ENCODE peak calls at places on chromosomes 12 and 14, in four cellular contexts. F, G, J and Z are unnamed samples.

GRCh38 chr12:25364529-25365339 is 114.0 kb upstream of the KRAS start:
- DNase-seq in J (no peak), G (no peak), F (no peak), Z (no peak)

GRCh38 chr12:98253207-98253606 is 262.2 kb upstream of the TMPO start:
- DNase-seq in G (no peak), J (no peak), F (no peak), Z (no peak)

GRCh38 chr12:87827638-87828264 is 201.4 kb downstream of the C12orf50 start:
- DNase-seq in G (no peak), J (peak; percentile 39), F (no peak), Z (no peak)

GRCh38 chr14:104517867-104518266 is 61.7 kb upstream of the C14orf180 start:
- DNase-seq in J (no peak), G (no peak), F (no peak), Z (no peak)

GRCh38 chr14:92932448-92933395 is 9.8 kb downstream of the CHGA start:
- DNase-seq in J (no peak), G (no peak), F (no peak), Z (no peak)

GRCh38 chr12:113298861-113299545 is 35.9 kb downstream of the SLC8B1 start:
- DNase-seq in J (no peak), G (peak; percentile 60), F (no peak), Z (no peak)

GRCh38 chr12:128820723-128821432 is 2.9 kb downstream of the SLC15A4 start:
- DNase-seq in G (peak; percentile 57), F (peak; percentile 89), J (no peak), Z (peak; percentile 73)

GRCh38 chr12:106673151-106673550 is 90.3 kb downstream of the RFX4 start:
- DNase-seq in G (no peak), J (no peak), F (no peak), Z (no peak)

GRCh38 chr12:98490491-98491453 is 24.6 kb upstream of the TMPO start:
- DNase-seq in J (peak; percentile 88), G (peak; percentile 87), F (peak; percentile 89), Z (peak; percentile 86)

GRCh38 chr12:108525681-108526080 is 10.6 kb downstream of the FICD start:
- DNase-seq in G (no peak), J (no peak), F (no peak), Z (no peak)

GRCh38 chr12:114685320-114685781 is 1.4 kb upstream of the TBX3 start:
- DNase-seq in F (no peak), G (no peak), J (no peak), Z (no peak)
- H3K27ac ChIP-seq in F (no peak overlapping the region), G (peak overlapping the region; percentile 92), J (peak overlapping the region; percentile 97), Z (peak overlapping the region; percentile 90)

GRCh38 chr12:52122904-52123303 is 43.4 kb downstream of the SMIM41 start:
- DNase-seq in F (no peak), G (peak; percentile 83), J (no peak), Z (no peak)

GRCh38 chr12:52119398-52120254 is 40.1 kb downstream of the SMIM41 start:
- DNase-seq in F (peak; percentile 91), J (peak; percentile 83), G (peak; percentile 91), Z (no peak)

GRCh38 chr12:52125499-52125900 is 46.0 kb downstream of the SMIM41 start:
- DNase-seq in G (peak; percentile 46), F (no peak), J (no peak), Z (no peak)

GRCh38 chr12:52121848-52122838 is 42.6 kb downstream of the SMIM41 start:
- DNase-seq in G (peak; percentile 75), F (peak; percentile 86), J (peak; percentile 85), Z (peak; percentile 79)

DNA sequence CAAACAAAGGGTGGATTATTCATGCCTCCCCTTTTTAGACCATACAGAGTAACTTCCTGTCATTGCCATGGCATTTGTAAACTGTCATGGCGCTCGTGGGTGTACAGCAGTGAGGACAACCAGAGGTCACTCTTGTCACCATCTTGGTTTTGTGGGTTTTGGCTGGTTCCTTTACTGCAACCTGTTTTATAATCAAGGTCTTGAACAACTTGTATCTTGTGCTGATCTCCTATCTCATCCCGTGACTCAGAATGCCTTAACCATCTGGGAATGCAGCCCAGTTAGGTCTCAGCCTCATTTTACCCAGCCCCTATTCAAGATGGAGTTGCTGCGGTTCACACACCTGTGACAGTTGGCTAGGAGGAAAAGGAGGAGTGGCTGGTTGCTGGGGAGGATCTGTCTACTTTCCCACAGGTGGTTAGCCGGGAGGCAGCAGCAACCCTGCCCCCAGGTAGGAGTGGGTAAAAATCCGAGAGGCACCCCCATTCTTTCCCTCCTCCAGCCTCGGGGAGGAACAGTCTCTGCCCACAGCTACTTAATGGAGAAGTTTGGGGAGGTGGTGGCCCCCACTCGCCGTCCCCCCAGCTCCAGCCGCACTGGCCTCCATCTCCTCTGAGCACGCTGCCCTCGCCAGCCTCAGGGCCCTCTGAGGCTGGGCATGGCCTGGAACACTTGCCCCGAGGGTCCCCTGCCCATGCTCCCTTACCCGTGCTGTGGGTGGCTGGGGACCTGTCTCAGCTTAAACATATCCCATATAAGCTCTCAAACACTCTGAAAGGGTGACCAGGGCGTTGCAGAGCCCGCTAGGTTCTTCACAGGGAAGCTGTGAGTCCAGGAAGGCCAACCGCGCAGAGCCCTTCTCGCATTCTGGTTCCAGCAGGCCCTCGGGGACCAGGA is 41.7 kb downstream of the SMIM41 start:
- DNase-seq in F (no peak), J (no peak), G (no peak), Z (no peak)
- H3K27ac ChIP-seq in F (peak overlapping the region; percentile 41), J (no peak overlapping the region), G (no peak overlapping the region), Z (no peak overlapping the region)

DNA sequence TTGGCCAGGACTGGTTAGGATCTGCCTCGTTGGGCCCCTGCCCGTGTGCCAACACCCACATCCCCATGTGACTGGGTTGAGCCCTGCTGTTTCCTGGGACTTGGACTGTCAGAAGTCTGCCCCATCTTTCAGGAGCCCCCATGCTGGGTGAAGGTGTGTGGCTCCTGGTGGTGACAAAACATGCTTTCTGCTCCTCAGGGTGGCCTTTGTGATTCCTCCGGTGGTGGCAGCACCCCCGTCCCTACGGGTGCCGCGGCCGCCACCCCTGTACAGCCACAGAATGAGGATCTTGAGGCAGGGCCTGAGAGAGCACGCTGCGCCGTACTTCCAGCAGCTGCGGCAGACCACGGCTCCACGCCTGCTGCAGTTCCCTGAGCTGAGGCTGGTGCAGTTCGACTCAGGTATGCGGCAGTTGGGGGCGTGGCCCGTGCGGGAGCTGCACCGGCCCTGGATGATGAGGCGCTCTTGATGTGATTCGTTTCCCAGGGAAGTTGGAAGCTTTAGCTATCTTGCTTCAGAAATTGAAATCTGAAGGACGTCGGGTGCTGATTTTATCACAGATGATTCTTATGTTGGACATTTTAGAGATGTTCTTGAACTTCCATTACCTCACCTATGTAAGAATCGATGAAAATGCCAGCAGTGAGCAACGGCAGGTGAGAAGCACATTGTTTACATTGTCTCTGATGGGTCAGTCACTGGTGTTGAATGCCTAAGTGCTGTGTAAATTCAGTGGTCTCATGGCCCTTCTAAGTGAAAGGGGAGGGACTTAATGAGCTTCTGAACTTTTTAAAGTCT is 80.0 kb downstream of the EP400 start:
- DNase-seq in G (no peak), J (no peak), F (no peak), Z (peak; percentile 26)
- H3K27ac ChIP-seq in G (no peak overlapping the region), J (no peak overlapping the region), F (no peak overlapping the region), Z (no peak overlapping the region)

GRCh38 chr12:92930421-92930820 is 1.3 kb upstream of the EEA1 start:
- DNase-seq in F (no peak), G (no peak), J (no peak), Z (no peak)
- H3K27ac ChIP-seq in F (no peak overlapping the region), G (peak overlapping the region; percentile 99), J (peak overlapping the region; percentile 96), Z (peak overlapping the region; percentile 98)

GRCh38 chr14:75515631-75515999 is 6.7 kb upstream of the BATF start:
- DNase-seq in F (peak; percentile 29), J (no peak), G (no peak), Z (no peak)
- H3K27ac ChIP-seq in F (no peak overlapping the region), J (no peak overlapping the region), G (no peak overlapping the region), Z (peak overlapping the region; percentile 53)

GRCh38 chr14:100018482-100018881 is 46.7 kb upstream of the EVL start:
- DNase-seq in G (no peak), J (peak; percentile 41), F (no peak), Z (no peak)

GRCh38 chr14:100015251-100015655 is 50.0 kb upstream of the EVL start:
- DNase-seq in F (peak; percentile 22), G (no peak), J (peak; percentile 53), Z (no peak)

GRCh38 chr14:100018054-100018453 is 47.2 kb upstream of the EVL start:
- DNase-seq in J (no peak), F (no peak), G (no peak), Z (no peak)

GRCh38 chr14:100019156-100019882 is 45.9 kb upstream of the EVL start:
- DNase-seq in G (no peak), F (no peak), J (peak; percentile 80), Z (no peak)

DNA sequence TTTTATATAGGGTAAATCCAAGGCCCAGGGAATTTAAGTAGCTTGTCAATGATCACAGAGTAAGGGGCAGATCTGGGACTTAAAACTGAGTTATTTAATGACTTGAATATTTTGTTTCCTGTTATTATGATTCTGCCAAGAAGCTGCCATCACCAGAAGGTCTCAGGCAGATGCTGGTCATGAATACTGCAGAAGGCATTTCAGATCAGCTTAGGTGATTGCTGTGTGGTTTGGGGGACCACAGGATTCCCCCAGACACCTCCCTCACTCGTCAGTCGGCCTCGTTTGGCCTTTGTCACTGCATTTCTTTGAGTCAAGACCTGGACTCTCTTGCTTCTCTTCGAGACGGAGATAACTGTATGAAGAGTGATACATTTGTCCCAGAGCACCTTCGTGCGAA is 47.6 kb upstream of the EVL start:
- DNase-seq in J (no peak), G (no peak), F (no peak), Z (no peak)
- H3K27ac ChIP-seq in J (no peak overlapping the region), G (no peak overlapping the region), F (no peak overlapping the region), Z (no peak overlapping the region)

GRCh38 chr12:110314308-110314707 is 33.3 kb downstream of the ATP2A2 start:
- DNase-seq in F (no peak), J (peak; percentile 19), G (no peak), Z (no peak)
- H3K27ac ChIP-seq in F (no peak overlapping the region), J (peak overlapping the region; percentile 81), G (no peak overlapping the region), Z (no peak overlapping the region)

DNA sequence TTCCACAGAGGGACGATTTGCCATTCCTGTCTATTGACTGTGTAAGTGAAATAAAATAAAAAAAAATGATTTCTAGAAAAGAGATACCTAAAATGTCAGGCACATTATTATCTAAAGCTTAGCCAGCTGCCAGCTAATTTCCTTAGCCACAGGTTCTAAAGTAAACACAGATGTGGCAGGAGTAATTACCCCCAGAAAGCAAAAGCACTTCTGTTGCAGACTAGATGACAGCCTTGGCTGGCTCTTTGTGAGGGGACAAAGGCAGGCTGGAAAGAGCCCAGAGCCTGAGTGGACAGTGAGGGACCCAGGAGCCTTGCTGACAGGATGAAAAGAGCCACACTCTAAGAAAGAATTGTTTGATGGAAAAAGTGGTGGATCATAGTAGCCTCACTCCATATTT is 418.1 kb downstream of the LRIG3 start:
- DNase-seq in F (no peak), J (peak; percentile 44), G (no peak), Z (no peak)
- H3K27ac ChIP-seq in F (no peak overlapping the region), J (peak overlapping the region; percentile 90), G (no peak overlapping the region), Z (no peak overlapping the region)

GRCh38 chr14:35975814-35976213 is 149.7 kb downstream of the BRMS1L start:
- DNase-seq in J (no peak), G (no peak), F (no peak), Z (no peak)
- H3K27ac ChIP-seq in J (no peak overlapping the region), G (no peak overlapping the region), F (no peak overlapping the region), Z (no peak overlapping the region)